ENCODE peak calls at places on chromosomes 1 and 21, in four cellular contexts. X is NCI-H446 treated with DMSO at 0.1 percent for 48 hours, T is GM03348, F is NCI-H1105 treated with DMSO at 0.1 percent for 48 hours. C is an unnamed sample.

GRCh38 chr1:211822677-211823426 is 7.7 kb downstream of the LPGAT1 start:
- DNase-seq in T (no peak), F (no peak), X (no peak), C (no peak)

GRCh38 chr1:117615474-117615873 is 9.6 kb downstream of the TENT5C start:
- DNase-seq in T (no peak), X (no peak), F (no peak), C (no peak)

GRCh38 chr1:10692401-10693021 is 103.9 kb downstream of the CASZ1 start:
- DNase-seq in T (no peak), F (peak; percentile 66), X (no peak), C (no peak)

GRCh38 chr1:239717097-239718051 is 331.0 kb downstream of the CHRM3 start:
- DNase-seq in X (no peak), T (no peak), F (no peak), C (no peak)

GRCh38 chr1:12386130-12386529 is 156.3 kb downstream of the VPS13D start:
- DNase-seq in F (no peak), X (no peak), T (no peak), C (no peak)

GRCh38 chr1:151790940-151791651 is 796 bp upstream of the TDRKH start:
- DNase-seq in F (peak; percentile 26), T (peak; percentile 33), X (no peak), C (no peak)

GRCh38 chr1:175191654-175192053 is 922 bp downstream of the KIAA0040 start:
- DNase-seq in T (peak; percentile 19), X (no peak), F (peak; percentile 26), C (no peak)

GRCh38 chr1:100452641-100453040 is 85.3 kb upstream of the GPR88 start:
- DNase-seq in T (no peak), X (no peak), F (no peak), C (no peak)

GRCh38 chr1:178031856-178032320 is 62.0 kb upstream of the RASAL2 start:
- DNase-seq in T (peak; percentile 91), X (peak; percentile 76), F (peak; percentile 78), C (peak; percentile 76)

GRCh38 chr1:225871374-225872074 is 10.7 kb downstream of the TMEM63A start:
- DNase-seq in F (peak; percentile 49), X (no peak), T (no peak), C (no peak)

GRCh38 chr1:236686815-236687160 is 489 bp downstream of the ACTN2 start:
- DNase-seq in X (no peak), T (peak; percentile 5), F (no peak), C (no peak)

GRCh38 chr1:71086331-71086730 is 5.5 kb upstream of the ZRANB2 start:
- DNase-seq in T (peak; percentile 14), F (no peak), X (no peak), C (no peak)

GRCh38 chr1:96820111-96820510 is 98.5 kb downstream of the PTBP2 start:
- DNase-seq in X (no peak), F (no peak), T (no peak), C (no peak)

GRCh38 chr1:203306970-203307541 is 1.7 kb downstream of the BTG2 start:
- DNase-seq in F (no peak), X (no peak), T (no peak), C (no peak)

GRCh38 chr1:74592580-74593355 is 80.4 kb upstream of the LRRC53 start:
- DNase-seq in T (no peak), F (no peak), X (no peak), C (no peak)

GRCh38 chr1:229253170-229253974 is 17.5 kb upstream of the RAB4A start:
- DNase-seq in T (no peak), F (no peak), X (no peak), C (no peak)

GRCh38 chr1:184189361-184189760 is 137.8 kb downstream of the TSEN15 start:
- DNase-seq in T (no peak), X (peak; percentile 51), F (peak; percentile 97), C (no peak)

GRCh38 chr1:214615111-214615510 is 12.1 kb downstream of the CENPF start:
- DNase-seq in X (no peak), F (no peak), T (no peak), C (no peak)

GRCh38 chr1:64861611-64862010 is 104.7 kb downstream of the JAK1 start:
- DNase-seq in X (no peak), T (no peak), F (no peak), C (no peak)

GRCh38 chr1:1955651-1956094 is 36.6 kb upstream of the TMEM52 start:
- DNase-seq in T (no peak), F (no peak), X (no peak), C (no peak)

GRCh38 chr1:192807221-192807967 is 1.4 kb upstream of the RGS2 start:
- DNase-seq in F (no peak), T (peak; percentile 10), X (peak; percentile 17), C (no peak)

GRCh38 chr1:153688736-153689328 is 10.3 kb downstream of the NPR1 start:
- DNase-seq in F (no peak), T (no peak), X (no peak), C (no peak)

GRCh38 chr21:28177008-28177603 is 815.6 kb downstream of the LTN1 start:
- DNase-seq in X (no peak), T (peak; percentile 4), F (no peak), C (no peak)

GRCh38 chr1:61101461-61102440 is 19.4 kb downstream of the NFIA start:
- DNase-seq in T (no peak), X (no peak), F (no peak), C (no peak)

GRCh38 chr21:37074195-37074510 is 1.1 kb downstream of the TTC3 start:
- DNase-seq in X (no peak), T (no peak), F (peak; percentile 52), C (no peak)

GRCh38 chr1:224647449-224647848 is 31.3 kb downstream of the CNIH3 start:
- DNase-seq in X (no peak), F (no peak), T (no peak), C (no peak)

GRCh38 chr1:167430134-167430848 is 88.0 kb downstream of the CD247 start:
- DNase-seq in X (no peak), F (no peak), T (no peak), C (no peak)

GRCh38 chr1:16131636-16132324 is 24.1 kb downstream of the EPHA2 start:
- DNase-seq in X (no peak), F (no peak), T (no peak), C (no peak)

GRCh38 chr21:44394733-44395132 is 41.3 kb downstream of the TRPM2 start:
- DNase-seq in T (peak; percentile 7), X (no peak), F (no peak), C (peak; percentile 27)

GRCh38 chr21:33268736-33269441 is 2.7 kb downstream of the IL10RB start:
- DNase-seq in X (no peak), T (no peak), F (peak; percentile 90), C (no peak)

GRCh38 chr1:223189903-223190724 is 47.1 kb upstream of the TLR5 start:
- DNase-seq in T (peak; percentile 80), F (no peak), X (no peak), C (no peak)

GRCh38 chr1:173330149-173330951 is 123.2 kb upstream of the TNFSF4 start:
- DNase-seq in T (peak; percentile 68), X (no peak), F (no peak), C (no peak)

GRCh38 chr1:65027699-65028358 is 61.5 kb upstream of the JAK1 start:
- DNase-seq in T (no peak), X (no peak), F (peak; percentile 64), C (no peak)

GRCh38 chr1:33792651-33793050 is 71.2 kb upstream of the HMGB4 start:
- DNase-seq in X (no peak), T (no peak), F (no peak), C (no peak)

GRCh38 chr1:29121951-29122661 is 1.6 kb downstream of the TMEM200B start:
- DNase-seq in T (peak; percentile 63), F (peak; percentile 10), X (no peak), C (peak; percentile 62)

GRCh38 chr1:46558141-46558963 is 6.9 kb upstream of the KNCN start:
- DNase-seq in X (no peak), T (no peak), F (peak; percentile 27), C (no peak)

GRCh38 chr1:61119085-61119484 is 36.7 kb downstream of the NFIA start:
- DNase-seq in F (peak; percentile 54), X (peak; percentile 23), T (no peak), C (no peak)